ENCODE peak calls at places on chromosomes 3 and 15, in six cellular contexts. Z, G, Y, P, A and U are unnamed samples.

GRCh38 chr3:133783762-133784161 is 21.9 kb upstream of the SRPRB start:
- DNase-seq in Z (no peak), G (no peak), Y (peak), P (no peak), A (no peak), U (no peak)

GRCh38 chr3:13559751-13560540 is 11.0 kb downstream of the FBLN2 start:
- DNase-seq in Z (no peak), G (no peak), Y (no peak), P (no peak), A (peak), U (no peak)

GRCh38 chr3:133547432-133548041 is 25.9 kb upstream of the CDV3 start:
- DNase-seq in Z (no peak), G (peak), Y (no peak), P (no peak), A (no peak), U (no peak)

GRCh38 chr3:171788546-171789351 is 21.5 kb downstream of the PLD1 start:
- DNase-seq in Z (no peak), G (no peak), Y (no peak), P (no peak), A (no peak), U (no peak)

GRCh38 chr3:187811580-187812250 is 66.4 kb upstream of the BCL6 start:
- DNase-seq in Z (no peak), G (no peak), Y (no peak), P (no peak), A (no peak), U (no peak)

GRCh38 chr15:25624504-25625172 is 185.8 kb upstream of the UBE3A start:
- DNase-seq in Z (no peak), G (no peak), Y (peak), P (no peak), A (peak), U (no peak)

GRCh38 chr3:173739716-173740115 is 342.2 kb downstream of the NLGN1 start:
- DNase-seq in Z (no peak), G (no peak), Y (no peak), P (no peak), A (no peak), U (no peak)

GRCh38 chr3:123488641-123489347 is 39.9 kb upstream of the ADCY5 start:
- DNase-seq in Z (no peak), G (no peak), Y (no peak), P (no peak), A (no peak), U (no peak)

GRCh38 chr3:133469140-133469731 is 69.4 kb downstream of the BFSP2 start:
- DNase-seq in Z (peak), G (peak), Y (no peak), P (peak), A (peak), U (no peak)

GRCh38 chr3:188220988-188221818 is 67.2 kb downstream of the LPP start:
- DNase-seq in Z (peak), G (no peak), Y (no peak), P (no peak), A (no peak), U (peak)

GRCh38 chr15:35696767-35697231 is 150.8 kb upstream of the DPH6 start:
- DNase-seq in Z (no peak), G (no peak), Y (no peak), P (no peak), A (no peak), U (no peak)

GRCh38 chr3:76765526-76765925 is 274.4 kb upstream of the ROBO2 start:
- DNase-seq in Z (no peak), G (no peak), Y (no peak), P (no peak), A (no peak), U (no peak)

GRCh38 chr3:181623924-181624694 is 87.6 kb upstream of the SOX2 start:
- DNase-seq in Z (no peak), G (no peak), Y (no peak), P (no peak), A (no peak), U (no peak)

GRCh38 chr3:188489639-188490405 is 335.9 kb downstream of the LPP start:
- DNase-seq in Z (no peak), G (no peak), Y (no peak), P (peak), A (no peak), U (no peak)

GRCh38 chr15:98745179-98745578 is 96.8 kb downstream of the IGF1R start:
- DNase-seq in Z (no peak), G (no peak), Y (no peak), P (no peak), A (no peak), U (no peak)

GRCh38 chr3:85560088-85560790 is 601.5 kb downstream of the CADM2 start:
- DNase-seq in Z (peak), G (no peak), Y (peak), P (no peak), A (no peak), U (no peak)

GRCh38 chr3:133855772-133856171 is 39.9 kb downstream of the RAB6B start:
- DNase-seq in Z (no peak), G (no peak), Y (no peak), P (no peak), A (no peak), U (no peak)

GRCh38 chr3:15287565-15288330 is 44.6 kb downstream of the SH3BP5 start:
- DNase-seq in Z (peak), G (no peak), Y (no peak), P (no peak), A (peak), U (peak)

GRCh38 chr3:181596126-181596525 is 115.6 kb upstream of the SOX2 start:
- DNase-seq in Z (no peak), G (no peak), Y (no peak), P (no peak), A (no peak), U (no peak)

GRCh38 chr3:155313303-155313702 is 19.8 kb upstream of the STRIT1 start:
- DNase-seq in Z (no peak), G (no peak), Y (no peak), P (no peak), A (no peak), U (no peak)

GRCh38 chr3:194976813-194977322 is 291.2 kb downstream of the FAM43A start:
- DNase-seq in Z (no peak), G (no peak), Y (no peak), P (no peak), A (no peak), U (peak)

GRCh38 chr3:150544040-150544439 is 2.3 kb downstream of the SERP1 start:
- DNase-seq in Z (no peak), G (no peak), Y (no peak), P (no peak), A (no peak), U (no peak)

GRCh38 chr3:163071684-163072083 is 1575.1 kb downstream of the OTOL1 start:
- DNase-seq in Z (no peak), G (no peak), Y (no peak), P (no peak), A (no peak), U (no peak)

GRCh38 chr3:114892880-114893279 is 254.2 kb downstream of the ZBTB20 start:
- DNase-seq in Z (no peak), G (no peak), Y (no peak), P (no peak), A (peak), U (no peak)

GRCh38 chr3:46304739-46305138 is 49.2 kb upstream of the CCR2 start:
- DNase-seq in Z (no peak), G (no peak), Y (no peak), P (no peak), A (no peak), U (no peak)

GRCh38 chr3:185831990-185832389 is 7.1 kb upstream of the IGF2BP2 start:
- DNase-seq in Z (no peak), G (no peak), Y (no peak), P (no peak), A (no peak), U (no peak)

GRCh38 chr3:139848660-139849059 is 86.3 kb upstream of the CLSTN2 start:
- DNase-seq in Z (no peak), G (no peak), Y (no peak), P (no peak), A (no peak), U (no peak)